ENCODE peak calls at places on chromosomes 12 and 14, in seven cellular contexts. X is transverse colon, Y is tibial nerve, J is suprapubic skin, E is RWPE2, M is prostate gland, Z is body of pancreas. F is an unnamed sample.

GRCh38 chr12:10097521-10097920 is 1.3 kb downstream of the CLEC1A start:
- DNase-seq in X (no peak), Y (no peak), J (no peak), E (no peak), M (no peak), Z (no peak), F (no peak)

GRCh38 chr12:75704664-75705063 is 193.3 kb upstream of the KRR1 start:
- DNase-seq in X (no peak), Y (no peak), J (no peak), E (no peak), M (no peak), Z (no peak), F (no peak)

GRCh38 chr14:20631023-20631820 is 10.3 kb downstream of the OR6S1 start:
- DNase-seq in X (peak; percentile 37), Y (peak; percentile 61), J (no peak), E (no peak), M (peak; percentile 36), Z (peak; percentile 66), F (no peak)

GRCh38 chr12:124480469-124481256 is 86.7 kb downstream of the NCOR2 start:
- DNase-seq in X (peak; percentile 70), Y (no peak), J (peak; percentile 77), E (no peak), M (no peak), Z (peak; percentile 49), F (no peak)

GRCh38 chr14:73744175-73744867 is 30.1 kb upstream of the PNMA1 start:
- DNase-seq in X (peak; percentile 44), Y (no peak), J (no peak), E (no peak), M (no peak), Z (no peak), F (no peak)

GRCh38 chr14:75176142-75176820 is at the start of gene TMED10:
- DNase-seq in X (peak; percentile 93), Y (peak; percentile 89), J (peak; percentile 95), E (peak; percentile 92), M (peak; percentile 84), Z (peak; percentile 93), F (peak; percentile 98)

GRCh38 chr12:104596128-104596799 is 139.5 kb downstream of the CHST11 start:
- DNase-seq in X (peak; percentile 24), Y (peak; percentile 52), J (no peak), E (no peak), M (no peak), Z (no peak), F (no peak)

GRCh38 chr14:32352631-32353030 is 23.5 kb downstream of the AKAP6 start:
- DNase-seq in X (no peak), Y (no peak), J (no peak), E (no peak), M (no peak), Z (no peak), F (no peak)

GRCh38 chr14:89477391-89477790 is 60.4 kb upstream of the FOXN3 start:
- DNase-seq in X (peak; percentile 23), Y (no peak), J (no peak), E (no peak), M (no peak), Z (peak; percentile 49), F (no peak)

GRCh38 chr12:122749569-122750332 is 2.9 kb upstream of the DENR start:
- DNase-seq in X (no peak), Y (no peak), J (no peak), E (no peak), M (peak; percentile 68), Z (no peak), F (no peak)

GRCh38 chr14:25658988-25659387 is 609.0 kb upstream of the STXBP6 start:
- DNase-seq in X (peak; percentile 15), Y (no peak), J (no peak), E (no peak), M (peak; percentile 61), Z (no peak), F (no peak)

GRCh38 chr14:50520947-50521815 is 11.2 kb downstream of the MAP4K5 start:
- DNase-seq in X (peak; percentile 19), Y (no peak), J (no peak), E (no peak), M (no peak), Z (peak; percentile 31), F (no peak)
- H3K27ac ChIP-seq in X (peak overlapping the region; percentile 48), Y (peak overlapping the region; percentile 67), J (peak overlapping the region; percentile 77), E (peak overlapping the region; percentile 37), M (peak overlapping the region; percentile 50), Z (peak overlapping the region; percentile 73), F (peak overlapping the region; percentile 35)

GRCh38 chr12:112985655-112986290 is 7.5 kb downstream of the OAS2 start:
- DNase-seq in X (no peak), Y (no peak), J (no peak), E (no peak), M (no peak), Z (no peak), F (no peak)
- H3K27ac ChIP-seq in X (no peak overlapping the region), Y (no peak overlapping the region), J (no peak overlapping the region), E (no peak overlapping the region), M (no peak overlapping the region), Z (no peak overlapping the region), F (no peak overlapping the region)

GRCh38 chr12:95641299-95641947 is 90.1 kb upstream of the USP44 start:
- DNase-seq in X (no peak), Y (no peak), J (no peak), E (no peak), M (no peak), Z (no peak), F (peak; percentile 60)

GRCh38 chr12:95643251-95643650 is 92.0 kb upstream of the USP44 start:
- DNase-seq in X (no peak), Y (no peak), J (no peak), E (no peak), M (no peak), Z (no peak), F (no peak)

GRCh38 chr12:95648990-95649791 is 97.9 kb upstream of the USP44 start:
- DNase-seq in X (no peak), Y (no peak), J (no peak), E (peak; percentile 90), M (peak; percentile 79), Z (peak; percentile 40), F (no peak)

GRCh38 chr12:95642583-95642982 is 91.3 kb upstream of the USP44 start:
- DNase-seq in X (no peak), Y (no peak), J (no peak), E (no peak), M (no peak), Z (no peak), F (no peak)

GRCh38 chr12:95646781-95647184 is 95.5 kb upstream of the USP44 start:
- DNase-seq in X (no peak), Y (no peak), J (no peak), E (no peak), M (no peak), Z (no peak), F (no peak)
- H3K27ac ChIP-seq in X (no peak overlapping the region), Y (peak overlapping the region; percentile 54), J (no peak overlapping the region), E (no peak overlapping the region), M (no peak overlapping the region), Z (peak overlapping the region; percentile 67), F (peak overlapping the region; percentile 21)

GRCh38 chr12:20415013-20415412 is 46.7 kb downstream of the PDE3A start:
- DNase-seq in X (no peak), Y (no peak), J (no peak), E (no peak), M (no peak), Z (no peak), F (no peak)
- H3K27ac ChIP-seq in X (no peak overlapping the region), Y (no peak overlapping the region), J (no peak overlapping the region), E (no peak overlapping the region), M (no peak overlapping the region), Z (no peak overlapping the region), F (no peak overlapping the region)

GRCh38 chr14:104697892-104698583 is 8.6 kb downstream of the INF2 start:
- DNase-seq in X (no peak), Y (no peak), J (no peak), E (no peak), M (no peak), Z (no peak), F (no peak)
- H3K27ac ChIP-seq in X (peak overlapping the region; percentile 60), Y (peak overlapping the region; percentile 94), J (peak overlapping the region; percentile 35), E (peak overlapping the region; percentile 65), M (no peak overlapping the region), Z (no peak overlapping the region), F (peak overlapping the region; percentile 65)

DNA sequence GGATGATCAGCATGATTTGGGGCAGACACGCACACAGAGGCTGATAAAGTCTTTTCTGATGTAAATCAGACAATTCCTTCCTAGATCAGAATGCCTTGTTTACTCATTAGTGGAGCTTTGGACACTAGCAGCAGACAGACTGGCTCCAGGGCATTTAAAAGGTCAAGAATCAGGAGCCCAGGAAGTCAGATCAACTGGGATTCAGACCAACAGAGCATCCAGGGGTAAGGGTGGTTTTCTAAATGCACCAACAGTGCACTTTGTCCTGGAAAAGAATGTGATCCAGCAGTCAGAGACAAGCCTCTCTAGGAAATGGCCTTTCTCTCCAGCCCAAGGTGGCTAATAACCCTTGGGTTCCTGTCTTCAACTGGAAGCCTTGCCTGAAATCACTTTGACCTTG is 405.3 kb downstream of the MED13L start:
- DNase-seq in X (no peak), Y (no peak), J (no peak), E (no peak), M (no peak), Z (no peak), F (no peak)
- H3K27ac ChIP-seq in X (peak overlapping the region; percentile 9), Y (no peak overlapping the region), J (peak overlapping the region; percentile 70), E (no peak overlapping the region), M (peak overlapping the region; percentile 86), Z (no peak overlapping the region), F (no peak overlapping the region)

DNA sequence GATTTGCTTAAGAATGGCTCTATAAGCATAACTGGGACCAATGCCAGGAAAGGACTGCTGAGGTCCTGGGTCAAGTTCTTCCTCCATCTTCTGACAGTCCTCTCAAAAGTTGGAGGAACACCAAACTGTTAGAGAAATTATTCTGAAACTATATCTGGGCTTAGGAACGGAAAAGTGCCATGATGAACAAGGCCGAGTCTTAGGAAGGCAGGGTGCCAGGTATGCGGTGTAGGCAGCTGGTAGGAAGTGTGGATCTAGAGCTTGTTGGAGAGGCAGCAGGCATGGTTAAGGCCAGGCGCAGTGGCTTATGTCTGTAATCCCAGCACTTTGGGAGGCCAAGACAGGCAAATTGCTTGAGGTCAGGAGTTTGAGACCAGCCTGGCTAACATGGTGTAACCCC is 7.7 kb downstream of the GNPTAB start:
- DNase-seq in X (no peak), Y (no peak), J (no peak), E (no peak), M (no peak), Z (no peak), F (no peak)
- H3K27ac ChIP-seq in X (no peak overlapping the region), Y (no peak overlapping the region), J (peak overlapping the region; percentile 39), E (no peak overlapping the region), M (no peak overlapping the region), Z (no peak overlapping the region), F (no peak overlapping the region)

GRCh38 chr12:47085815-47086252 is 6.1 kb upstream of the AMIGO2 start:
- DNase-seq in X (peak; percentile 21), Y (no peak), J (no peak), E (no peak), M (no peak), Z (no peak), F (no peak)
- H3K27ac ChIP-seq in X (peak overlapping the region; percentile 88), Y (no peak overlapping the region), J (no peak overlapping the region), E (peak overlapping the region; percentile 99), M (no peak overlapping the region), Z (no peak overlapping the region), F (peak overlapping the region; percentile 7)

GRCh38 chr14:72500234-72500838 is 393.6 kb downstream of the DPF3 start:
- DNase-seq in X (no peak), Y (no peak), J (no peak), E (no peak), M (peak; percentile 16), Z (no peak), F (no peak)
- H3K27ac ChIP-seq in X (no peak overlapping the region), Y (no peak overlapping the region), J (no peak overlapping the region), E (no peak overlapping the region), M (no peak overlapping the region), Z (no peak overlapping the region), F (no peak overlapping the region)